ENCODE peak calls at places on chromosomes 12 and 14, in four cellular contexts. A is right atrium auricular region, F is BJ, S is fibroblast of mammary gland. Y is an unnamed sample.

GRCh38 chr14:60758875-60759274 is 24.3 kb downstream of the MNAT1 start:
- DNase-seq in A (no peak), F (no peak), S (no peak), Y (peak)

GRCh38 chr12:67630373-67631088 is 18.0 kb upstream of the DYRK2 start:
- DNase-seq in S (no peak), A (no peak), F (no peak), Y (peak)

GRCh38 chr14:22039938-22040780 is 366.5 kb upstream of the OR4E1 start:
- DNase-seq in S (no peak), F (no peak), A (no peak), Y (peak)

GRCh38 chr12:47075192-47076084 is 4.0 kb upstream of the PCED1B start:
- DNase-seq in F (no peak), S (no peak), A (no peak), Y (no peak)

GRCh38 chr12:52190860-52191729 is 719 bp downstream of the KRT80 start:
- DNase-seq in A (no peak), S (no peak), F (no peak), Y (no peak)

GRCh38 chr12:119365451-119365850 is 30.9 kb downstream of the CCDC60 start:
- DNase-seq in S (no peak), F (no peak), A (no peak), Y (no peak)

GRCh38 chr12:92784795-92785562 is 82.2 kb downstream of the PLEKHG7 start:
- DNase-seq in F (no peak), S (peak), A (no peak), Y (peak)

GRCh38 chr12:109098671-109099070 is 1.3 kb downstream of the UNG start:
- DNase-seq in A (no peak), F (no peak), S (no peak), Y (peak)

GRCh38 chr12:2244013-2244861 is 191.4 kb downstream of the CACNA1C start:
- DNase-seq in S (peak), F (peak), A (no peak), Y (peak)

GRCh38 chr12:105948331-105948730 is 190.4 kb downstream of the NUAK1 start:
- DNase-seq in S (no peak), A (no peak), F (no peak), Y (peak)

GRCh38 chr12:69570000-69570516 is 15.2 kb upstream of the CCT2 start:
- DNase-seq in S (peak), F (peak), A (no peak), Y (peak)

GRCh38 chr12:74903522-74903921 is 306.1 kb downstream of the KCNC2 start:
- DNase-seq in F (no peak), S (peak), A (no peak), Y (no peak)
- TF ChIP-seq CTCF in F (peak), S (peak), A (no peak), Y (peak)

GRCh38 chr14:55624913-55625312 is 44.9 kb downstream of the KTN1 start:
- DNase-seq in F (no peak), S (no peak), A (no peak), Y (no peak)

GRCh38 chr14:55625481-55625880 is 45.5 kb downstream of the KTN1 start:
- DNase-seq in S (no peak), F (no peak), A (no peak), Y (no peak)

GRCh38 chr14:55620277-55620676 is 40.3 kb downstream of the KTN1 start:
- DNase-seq in S (no peak), A (no peak), F (no peak), Y (no peak)

GRCh38 chr14:55628426-55628825 is 48.4 kb downstream of the KTN1 start:
- DNase-seq in A (no peak), F (no peak), S (peak), Y (no peak)

GRCh38 chr14:55626131-55626530 is 46.1 kb downstream of the KTN1 start:
- DNase-seq in S (no peak), F (no peak), A (no peak), Y (peak)
- H3K4me3 ChIP-seq in S (no peak), F (no peak), A (no peak), Y (no peak)

GRCh38 chr12:22016982-22017381 is 29.0 kb upstream of the CMAS start:
- DNase-seq in S (no peak), F (no peak), A (no peak), Y (no peak)

GRCh38 chr12:22014783-22015144 is 31.3 kb upstream of the CMAS start:
- DNase-seq in S (peak), F (no peak), A (no peak), Y (peak)

GRCh38 chr12:22014041-22014782 is 31.8 kb upstream of the CMAS start:
- DNase-seq in F (no peak), S (peak), A (no peak), Y (peak)

GRCh38 chr12:22018860-22019259 is 27.2 kb upstream of the CMAS start:
- DNase-seq in A (no peak), F (no peak), S (peak), Y (peak)
- TF ChIP-seq CTCF in A (peak), F (peak), S (peak), Y (peak)

DNA sequence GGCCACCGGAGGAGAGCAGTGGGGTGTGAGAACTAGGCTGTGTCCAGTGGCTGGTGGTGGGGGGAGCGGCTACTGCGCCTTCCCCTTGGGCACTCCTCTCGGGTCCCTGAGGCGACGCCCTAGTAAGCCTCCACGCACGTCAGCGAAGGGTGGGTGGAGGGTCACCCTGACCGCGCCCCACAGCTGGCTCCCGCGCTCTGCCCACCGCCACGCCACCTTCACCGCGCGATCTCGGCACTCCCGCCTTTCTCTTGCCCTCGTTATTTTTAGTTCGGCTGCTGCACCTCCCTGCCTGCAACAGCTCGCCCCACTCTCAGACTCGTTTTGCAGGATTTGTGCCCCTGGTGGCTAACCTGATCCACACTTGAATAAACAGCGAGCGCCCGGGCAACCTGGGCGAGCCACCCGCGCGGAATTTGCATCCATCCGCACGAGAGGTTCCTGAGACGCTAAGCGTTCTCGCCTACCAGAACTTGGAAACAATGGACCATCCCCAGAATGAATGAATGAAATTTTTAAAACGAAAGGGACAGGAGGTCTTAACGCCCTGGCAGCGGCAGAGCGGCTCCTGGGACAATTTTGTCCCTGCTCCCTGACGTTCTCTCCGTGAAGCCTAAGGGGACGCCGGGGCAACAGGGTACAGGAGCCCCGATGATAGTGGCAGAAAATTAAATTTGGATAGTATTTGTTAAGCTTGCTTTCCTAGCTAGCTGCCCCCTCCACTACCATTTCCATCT is 7.0 kb upstream of the BMP4 start:
- DNase-seq in F (no peak), A (peak), S (no peak), Y (no peak)
- H3K4me3 ChIP-seq in F (peak), A (peak), S (no peak), Y (no peak)

Y was measured in choroid plexus epithelial cell.